ENCODE peak calls at places on chromosomes 16 and 17, in eight cellular contexts. L is NCI-H446 treated with DMSO at 0.1 percent for 48 hours; U is fibroblast of the conjunctiva; F is T-cell; W is posterior cingulate gyrus; Z is cardiac muscle cell; V is stimulated activated CD4-positive, alpha-beta T cell treated with anti-CD3 and anti-CD28 coated beads, Interleukin-2, amount 100 ng/mL, for 48 hours; G is NCI-H1930. Y is an unnamed sample.

GRCh38 chr17:16926591-16927451 is 45.1 kb downstream of the TNFRSF13B start:
- DNase-seq in L (no peak), U (no peak), F (no peak), W (no peak), Z (peak), V (no peak), G (no peak), Y (no peak)

GRCh38 chr16:80807916-80808315 is 3.5 kb upstream of the CDYL2 start:
- DNase-seq in L (no peak), U (no peak), F (no peak), W (no peak), Z (no peak), V (no peak), G (no peak), Y (no peak)

GRCh38 chr16:56211471-56211944 is 20.2 kb downstream of the GNAO1 start:
- DNase-seq in L (no peak), U (no peak), F (no peak), W (no peak), Z (no peak), V (no peak), G (no peak), Y (peak)

GRCh38 chr16:83212301-83212841 is 585.6 kb downstream of the CDH13 start:
- DNase-seq in L (no peak), U (no peak), F (no peak), W (no peak), Z (no peak), V (no peak), G (no peak), Y (no peak)

GRCh38 chr16:57145964-57146647 is 39.7 kb downstream of the PSME3IP1 start:
- DNase-seq in L (no peak), U (no peak), F (no peak), W (peak), Z (no peak), V (no peak), G (no peak), Y (no peak)

GRCh38 chr17:29848737-29849136 is 81.3 kb downstream of the SSH2 start:
- DNase-seq in L (no peak), U (no peak), F (no peak), W (no peak), Z (no peak), V (no peak), G (no peak), Y (no peak)

GRCh38 chr17:40319651-40320550 is 10.9 kb downstream of the RARA start:
- DNase-seq in L (no peak), U (no peak), F (peak), W (no peak), Z (no peak), V (no peak), G (no peak), Y (peak)

GRCh38 chr16:73179671-73180370 is 131.9 kb upstream of the ZFHX3 start:
- DNase-seq in L (no peak), U (no peak), F (no peak), W (no peak), Z (no peak), V (no peak), G (no peak), Y (no peak)

GRCh38 chr17:19398301-19399181 is 11.6 kb upstream of the MFAP4 start:
- DNase-seq in L (no peak), U (no peak), F (no peak), W (no peak), Z (peak), V (no peak), G (no peak), Y (peak)

GRCh38 chr17:6654816-6655731 is 3.5 kb downstream of the C17orf100 start:
- DNase-seq in L (no peak), U (no peak), F (no peak), W (peak), Z (no peak), V (no peak), G (peak), Y (peak)

GRCh38 chr17:16593356-16594102 is 24.5 kb upstream of the ZNF287 start:
- DNase-seq in L (no peak), U (peak), F (no peak), W (no peak), Z (peak), V (no peak), G (no peak), Y (no peak)

GRCh38 chr17:67573987-67574657 is 143.6 kb upstream of the NOL11 start:
- DNase-seq in L (no peak), U (no peak), F (no peak), W (no peak), Z (no peak), V (no peak), G (no peak), Y (no peak)

GRCh38 chr16:2664522-2665096 is 17.7 kb upstream of the KCTD5 start:
- DNase-seq in L (no peak), U (no peak), F (no peak), W (no peak), Z (no peak), V (no peak), G (no peak), Y (no peak)

GRCh38 chr17:27593232-27593856 is 37.6 kb upstream of the LGALS9 start:
- DNase-seq in L (no peak), U (no peak), F (no peak), W (no peak), Z (no peak), V (no peak), G (no peak), Y (no peak)

GRCh38 chr17:15414502-15415348 is 52.7 kb downstream of the CDRT4 start:
- DNase-seq in L (no peak), U (no peak), F (no peak), W (peak), Z (no peak), V (no peak), G (no peak), Y (no peak)

GRCh38 chr17:45143767-45144198 is 4.5 kb upstream of the HEXIM1 start:
- DNase-seq in L (no peak), U (peak), F (peak), W (peak), Z (peak), V (no peak), G (no peak), Y (peak)

GRCh38 chr17:9875441-9875840 is 29.6 kb downstream of the RCVRN start:
- DNase-seq in L (no peak), U (peak), F (no peak), W (no peak), Z (peak), V (no peak), G (no peak), Y (no peak)

GRCh38 chr17:6643460-6644125 is 2.7 kb downstream of the TXNDC17 start:
- DNase-seq in L (no peak), U (no peak), F (no peak), W (no peak), Z (peak), V (no peak), G (no peak), Y (no peak)

GRCh38 chr17:5711344-5711743 is 127.0 kb upstream of the NLRP1 start:
- DNase-seq in L (no peak), U (no peak), F (no peak), W (no peak), Z (no peak), V (no peak), G (no peak), Y (no peak)

GRCh38 chr17:57328109-57328882 is 72.0 kb downstream of the MSI2 start:
- DNase-seq in L (no peak), U (no peak), F (no peak), W (no peak), Z (no peak), V (no peak), G (no peak), Y (no peak)

GRCh38 chr17:36945160-36945559 is 3.6 kb upstream of the AATF start:
- DNase-seq in L (no peak), U (no peak), F (no peak), W (no peak), Z (no peak), V (no peak), G (no peak), Y (no peak)

GRCh38 chr16:3431779-3432219 is 11.5 kb downstream of the ZNF597 start:
- DNase-seq in L (no peak), U (no peak), F (peak), W (peak), Z (peak), V (peak), G (no peak), Y (peak)

GRCh38 chr17:40496634-40497420 is 4.6 kb downstream of the TNS4 start:
- DNase-seq in L (no peak), U (no peak), F (no peak), W (peak), Z (no peak), V (no peak), G (no peak), Y (no peak)

GRCh38 chr16:12120331-12120981 is 143.9 kb downstream of the SNX29 start:
- DNase-seq in L (no peak), U (peak), F (no peak), W (no peak), Z (peak), V (no peak), G (peak), Y (no peak)

GRCh38 chr16:75506567-75506966 is 11.3 kb upstream of the CHST6 start:
- DNase-seq in L (no peak), U (peak), F (no peak), W (no peak), Z (peak), V (no peak), G (no peak), Y (no peak)

Y was measured in mucosa of descending colon.